ENCODE peak calls at places on chromosomes 16 and 17, in four cellular contexts. D is esophagus squamous epithelium, N is cardiac fibroblast, F is WERI-Rb-1. M is an unnamed sample.

GRCh38 chr16:48381201-48381600 is 4.0 kb downstream of the SIAH1 start:
- DNase-seq in D (no peak), F (no peak), N (peak), M (peak)

GRCh38 chr17:80777274-80777673 is 214.4 kb upstream of the CHMP6 start:
- DNase-seq in N (no peak), D (no peak), F (no peak), M (no peak)

GRCh38 chr17:80449194-80449929 is 27.0 kb downstream of the NPTX1 start:
- DNase-seq in F (no peak), D (no peak), N (no peak), M (no peak)

GRCh38 chr17:4986403-4986802 is 1.1 kb downstream of the CAMTA2 start:
- DNase-seq in N (peak), F (no peak), D (no peak), M (no peak)

GRCh38 chr16:81505011-81505660 is 60.5 kb downstream of the CMIP start:
- DNase-seq in N (no peak), D (no peak), F (no peak), M (no peak)

GRCh38 chr17:64146418-64147109 is 16.6 kb upstream of the ERN1 start:
- DNase-seq in D (no peak), N (peak), F (peak), M (peak)

GRCh38 chr16:21645261-21645721 is 7.1 kb downstream of the IGSF6 start:
- DNase-seq in D (no peak), F (no peak), N (peak), M (peak)

GRCh38 chr16:85461814-85462404 is 151.2 kb upstream of the GSE1 start:
- DNase-seq in N (peak), D (no peak), F (peak), M (peak)

GRCh38 chr17:73657473-73658116 is 13.3 kb upstream of the SDK2 start:
- DNase-seq in N (no peak), D (no peak), F (peak), M (peak)

GRCh38 chr16:75266738-75267630 is 15.6 kb upstream of the BCAR1 start:
- DNase-seq in D (no peak), N (no peak), F (no peak), M (no peak)
- H3K4me3 ChIP-seq in D (peak), N (no peak), F (no peak), M (no peak)

GRCh38 chr16:636206-637080 is at the start of gene METTL26:
- DNase-seq in N (peak), F (peak), D (peak), M (peak)
- TF ChIP-seq CTCF in N (no peak), F (peak), D (no peak), M (no peak)

GRCh38 chr17:71467719-71468118 is 653.1 kb upstream of the SOX9 start:
- DNase-seq in D (no peak), N (no peak), F (no peak), M (no peak)
- H3K4me3 ChIP-seq in D (no peak), N (no peak), F (no peak), M (no peak)

GRCh38 chr17:45425125-45425983 is 7.3 kb downstream of the ARHGAP27 start:
- DNase-seq in F (peak), D (no peak), N (peak), M (peak)
- TF ChIP-seq CTCF in F (peak), D (no peak), N (peak), M (peak)

DNA sequence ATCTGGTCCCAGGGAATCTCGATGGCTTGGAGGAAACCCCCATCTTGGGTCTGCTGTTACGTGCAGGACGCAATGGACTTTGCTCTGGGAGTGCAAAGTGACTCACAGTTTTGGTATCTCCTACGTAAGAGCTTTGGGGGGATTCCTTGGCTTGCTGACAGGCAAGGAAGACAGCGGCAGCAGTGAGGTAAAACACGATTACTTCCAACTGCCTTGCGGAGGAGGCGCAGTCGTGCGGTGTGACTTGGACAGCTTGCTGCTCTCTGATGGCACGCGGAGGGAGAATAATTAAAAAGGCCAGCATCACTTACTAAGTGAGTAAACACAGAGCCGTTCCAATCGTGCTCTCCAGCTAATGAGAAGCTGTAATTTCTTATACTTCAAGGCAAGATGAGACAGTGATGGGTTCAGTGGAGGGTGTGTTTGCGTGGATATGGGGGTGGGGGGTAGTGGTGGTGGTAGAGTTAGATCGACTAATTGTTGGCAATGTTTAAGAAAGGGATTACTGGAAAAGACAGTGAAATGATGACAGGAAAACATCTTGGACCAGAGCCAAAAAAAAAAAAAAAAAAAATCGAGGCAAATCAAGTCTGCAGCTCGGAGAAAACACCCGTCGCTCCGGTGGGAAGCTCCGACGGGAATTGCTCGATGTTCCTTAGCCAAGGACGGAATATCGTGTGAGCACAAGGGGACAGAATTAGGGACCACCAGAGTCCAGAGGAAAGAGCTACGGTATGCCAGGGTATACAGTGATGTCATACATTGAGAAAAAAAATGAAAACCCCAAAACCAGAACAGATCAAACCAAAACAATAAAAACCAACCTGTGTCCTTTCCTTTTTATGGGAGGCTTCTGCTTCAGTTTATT is 184.9 kb upstream of the ZFHX3 start:
- DNase-seq in D (no peak), F (no peak), N (peak), M (peak)
- H3K4me3 ChIP-seq in D (peak), F (no peak), N (peak), M (peak)

GRCh38 chr17:49216953-49217650 is 6.6 kb downstream of the ABI3 start:
- DNase-seq in N (no peak), F (no peak), D (no peak), M (peak)

GRCh38 chr17:49216482-49216881 is 6.0 kb downstream of the ABI3 start:
- DNase-seq in D (no peak), F (no peak), N (no peak), M (no peak)

GRCh38 chr17:49217651-49218413 is 7.3 kb downstream of the ABI3 start:
- DNase-seq in F (no peak), N (no peak), D (no peak), M (no peak)

GRCh38 chr17:49219987-49220386 is 9.5 kb downstream of the ABI3 start:
- DNase-seq in N (no peak), D (no peak), F (no peak), M (no peak)

DNA sequence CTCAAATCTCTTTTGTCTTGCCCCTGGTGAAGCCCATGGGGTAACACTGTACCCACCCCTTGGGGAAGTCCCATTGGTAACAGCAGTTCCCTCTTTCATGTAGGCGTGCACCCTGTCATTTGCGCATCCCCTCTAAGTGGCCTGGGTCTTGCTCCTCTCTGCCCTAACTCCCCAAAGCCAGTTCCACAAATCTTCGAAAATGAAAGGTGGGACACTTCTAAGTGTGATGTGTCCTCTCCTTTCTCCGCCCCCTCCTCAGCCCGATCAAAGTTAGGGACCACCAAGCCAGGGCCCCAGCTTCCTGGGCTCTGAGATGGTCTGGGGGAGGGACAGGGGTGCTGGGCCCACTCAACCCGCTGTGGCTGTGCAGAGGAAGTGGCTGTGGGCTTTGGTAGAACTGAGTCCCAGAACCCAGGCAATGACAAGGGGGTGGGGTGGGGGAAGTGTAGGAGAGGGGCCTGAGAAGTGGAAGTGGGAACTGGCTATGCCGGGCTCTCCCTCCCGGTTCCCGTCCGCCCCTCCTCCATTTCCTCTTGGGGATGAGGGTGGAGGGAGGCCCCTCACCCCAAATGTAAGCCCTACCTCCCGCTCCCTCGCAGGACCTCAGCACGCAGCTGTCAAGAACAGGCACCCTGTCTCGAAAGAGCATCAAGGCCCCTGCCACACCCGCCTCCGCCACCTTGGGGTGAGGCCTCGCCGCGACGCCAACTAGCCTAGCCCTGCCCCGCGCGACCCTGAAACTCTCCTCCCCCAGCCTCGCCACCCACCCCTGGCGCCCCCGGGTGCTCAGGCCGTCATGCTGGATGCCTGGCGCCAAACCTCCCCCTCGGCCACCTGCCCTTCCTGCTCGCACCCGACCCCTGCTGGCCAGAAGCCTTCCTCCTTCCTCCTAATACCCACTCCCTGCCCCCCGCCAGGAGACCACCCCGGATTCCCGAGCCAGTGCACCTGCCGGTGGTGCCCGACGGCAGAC is 8.7 kb downstream of the ABI3 start:
- DNase-seq in F (peak), N (no peak), D (no peak), M (no peak)
- TF ChIP-seq CTCF in F (peak), N (peak), D (no peak), M (no peak)

GRCh38 chr17:973053-973452 is 6.5 kb downstream of the NXN start:
- DNase-seq in N (no peak), D (no peak), F (no peak), M (no peak)
- H3K4me3 ChIP-seq in N (no peak), D (no peak), F (no peak), M (no peak)

GRCh38 chr17:42403150-42403549 is 14.9 kb upstream of the STAT3 start:
- DNase-seq in N (no peak), D (no peak), F (peak), M (no peak)
- TF ChIP-seq CTCF in N (no peak), D (peak), F (peak), M (peak)

M was measured in fibroblast of villous mesenchyme.